ENCODE peak calls at places on chromosomes 2 and 18, in six cellular contexts. M is substantia nigra, N is occipital lobe, H is GM19239, Q is anterior cingulate cortex, G is iris pigment epithelial cell. X is an unnamed sample.

GRCh38 chr2:44938287-44939073 is 3.0 kb upstream of the SIX3 start:
- DNase-seq in G (no peak), H (no peak), M (no peak), Q (no peak), N (no peak), X (no peak)

GRCh38 chr2:231633259-231633976 is 40.8 kb downstream of the TEX44 start:
- DNase-seq in M (no peak), Q (no peak), N (no peak), H (no peak), G (no peak), X (no peak)

GRCh38 chr18:78984941-78985784 is 5.5 kb downstream of the SALL3 start:
- DNase-seq in H (no peak), G (peak), M (no peak), N (no peak), Q (no peak), X (peak)

GRCh38 chr18:30954262-30954661 is 88.3 kb downstream of the DSC3 start:
- DNase-seq in M (no peak), H (no peak), G (no peak), N (no peak), Q (no peak), X (no peak)

GRCh38 chr18:1048048-1048447 is 143.4 kb downstream of the ADCYAP1 start:
- DNase-seq in Q (no peak), G (no peak), H (no peak), M (no peak), N (no peak), X (no peak)

GRCh38 chr18:56003009-56003408 is 415.0 kb upstream of the TCF4 start:
- DNase-seq in M (no peak), H (no peak), Q (no peak), N (peak), G (no peak), X (peak)

GRCh38 chr2:169303579-169304285 is 58.6 kb downstream of the LRP2 start:
- DNase-seq in H (no peak), M (no peak), Q (no peak), G (no peak), N (no peak), X (peak)

GRCh38 chr2:20208487-20208882 is 16.4 kb downstream of the SDC1 start:
- DNase-seq in H (no peak), M (no peak), N (no peak), G (no peak), Q (no peak), X (no peak)

GRCh38 chr18:12911025-12911927 is 27.2 kb upstream of the PTPN2 start:
- DNase-seq in N (no peak), Q (no peak), G (peak), H (peak), M (no peak), X (no peak)

GRCh38 chr18:69330345-69330744 is 70.3 kb upstream of the DOK6 start:
- DNase-seq in Q (no peak), H (no peak), N (no peak), G (no peak), M (no peak), X (no peak)

GRCh38 chr2:26925100-26925791 is 45.2 kb upstream of the MAPRE3 start:
- DNase-seq in G (peak), N (no peak), Q (no peak), H (no peak), M (no peak), X (no peak)

GRCh38 chr2:216827073-216827725 is 32.7 kb downstream of the TNP1 start:
- DNase-seq in Q (no peak), G (no peak), M (no peak), N (no peak), H (no peak), X (no peak)

GRCh38 chr2:231228974-231229373 is 30.5 kb downstream of the ARMC9 start:
- DNase-seq in N (no peak), M (no peak), G (no peak), Q (no peak), H (no peak), X (no peak)